ENCODE peak calls at places on chromosomes 5 and 9, in ten cellular contexts. R is cardiac fibroblast, P is foreskin fibroblast, V is lower leg skin, M is dorsolateral prefrontal cortex, H is body of pancreas, I is tibial nerve, Q is uterus, X is fibroblast of pulmonary artery, D is epithelial cell of esophagus. J is an unnamed sample.

GRCh38 chr9:35774907-35775635 is 16.3 kb upstream of the NPR2 start:
- DNase-seq in R (no peak), P (no peak), V (no peak), M (peak), H (no peak), I (no peak), Q (no peak), X (peak), D (no peak), J (no peak)

GRCh38 chr5:112186401-112186990 is 232.6 kb downstream of the EPB41L4A start:
- DNase-seq in R (peak), P (peak), V (no peak), M (no peak), H (no peak), I (no peak), Q (no peak), X (peak), D (peak), J (peak)

GRCh38 chr5:57431816-57432215 is 50.8 kb downstream of the ACTBL2 start:
- DNase-seq in R (no peak), P (no peak), V (no peak), M (no peak), H (no peak), I (no peak), Q (no peak), X (no peak), D (no peak), J (no peak)

GRCh38 chr5:76788362-76788761 is 30.5 kb upstream of the F2RL1 start:
- DNase-seq in R (no peak), P (no peak), V (no peak), M (no peak), H (peak), I (no peak), Q (no peak), X (no peak), D (no peak), J (no peak)

GRCh38 chr9:20863910-20864309 is 167.5 kb downstream of the HACD4 start:
- DNase-seq in R (no peak), P (no peak), V (no peak), M (no peak), H (no peak), I (no peak), Q (no peak), X (no peak), D (peak), J (no peak)

GRCh38 chr9:25519286-25519685 is 159.0 kb downstream of the TUSC1 start:
- DNase-seq in R (no peak), P (no peak), V (no peak), M (no peak), H (no peak), I (no peak), Q (no peak), X (no peak), D (peak), J (no peak)

GRCh38 chr9:87878930-87879603 is 3.6 kb upstream of the SPATA31E1 start:
- DNase-seq in R (peak), P (peak), V (no peak), M (no peak), H (no peak), I (no peak), Q (no peak), X (peak), D (peak), J (no peak)

GRCh38 chr9:128877852-128878251 is 3.9 kb downstream of the KYAT1 start:
- DNase-seq in R (no peak), P (no peak), V (no peak), M (no peak), H (no peak), I (no peak), Q (no peak), X (no peak), D (no peak), J (no peak)

GRCh38 chr9:3526903-3527652 is 1.3 kb upstream of the RFX3 start:
- DNase-seq in R (peak), P (no peak), V (peak), M (peak), H (peak), I (no peak), Q (peak), X (peak), D (peak), J (peak)

GRCh38 chr5:32279223-32279622 is 33.5 kb downstream of the MTMR12 start:
- DNase-seq in R (no peak), P (no peak), V (no peak), M (no peak), H (no peak), I (no peak), Q (no peak), X (no peak), D (no peak), J (no peak)

GRCh38 chr9:124040935-124041816 is 29.6 kb downstream of the LHX2 start:
- DNase-seq in R (peak), P (no peak), V (peak), M (no peak), H (peak), I (no peak), Q (no peak), X (no peak), D (no peak), J (peak)

DNA sequence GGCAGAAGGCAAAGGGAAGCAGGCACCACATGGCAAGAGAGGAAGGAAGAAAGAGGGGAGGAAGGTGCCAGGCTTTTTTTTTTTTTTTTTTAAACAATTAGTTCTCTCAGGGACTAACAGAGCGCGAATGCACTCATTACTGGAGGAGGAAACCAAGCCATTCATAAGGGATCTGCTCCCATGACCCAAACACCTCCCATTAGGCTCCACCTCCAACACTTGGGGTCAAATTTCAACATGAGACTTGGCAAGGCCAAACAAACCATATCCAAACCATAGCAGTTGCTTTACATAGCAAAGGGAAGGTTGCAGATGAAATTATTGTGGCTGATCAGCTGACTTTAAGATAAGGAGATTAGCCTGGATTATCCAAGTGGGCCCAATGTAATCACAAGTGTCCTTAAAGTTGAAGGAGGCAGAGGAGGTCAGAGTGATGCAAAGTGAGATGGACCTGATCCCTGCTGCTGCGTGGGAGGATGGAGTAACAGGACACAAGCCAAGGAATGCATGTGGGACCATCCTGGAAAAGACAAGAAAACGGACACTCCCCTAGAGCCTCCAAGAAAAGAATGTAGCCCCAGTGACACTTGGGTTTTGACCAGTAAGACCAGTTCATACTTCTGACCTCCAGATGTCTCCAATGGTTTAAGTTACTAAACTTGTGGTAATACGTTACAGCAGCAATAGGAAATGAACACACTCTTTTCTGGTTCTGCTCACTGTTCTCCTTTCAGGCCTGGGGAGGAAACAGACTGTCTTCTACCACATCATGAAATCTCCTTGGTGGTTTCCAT is 167.3 kb downstream of the GNAQ start:
- DNase-seq in R (peak), P (no peak), V (no peak), M (no peak), H (no peak), I (no peak), Q (no peak), X (peak), D (no peak), J (peak)
- H3K4me3 ChIP-seq in R (no peak), P (no peak), V (no peak), M (no peak), H (no peak), I (no peak), Q (no peak), X (no peak), D (no peak), J (no peak)

GRCh38 chr5:150400327-150401075 is 12.2 kb downstream of the CD74 start:
- DNase-seq in R (no peak), P (no peak), V (no peak), M (no peak), H (no peak), I (no peak), Q (no peak), X (no peak), D (no peak), J (peak)

GRCh38 chr5:150399158-150400019 is 13.3 kb downstream of the CD74 start:
- DNase-seq in R (no peak), P (no peak), V (no peak), M (no peak), H (no peak), I (no peak), Q (no peak), X (no peak), D (no peak), J (peak)

GRCh38 chr5:150397749-150398431 is 14.8 kb downstream of the CD74 start:
- DNase-seq in R (no peak), P (no peak), V (no peak), M (no peak), H (no peak), I (no peak), Q (no peak), X (no peak), D (no peak), J (no peak)

GRCh38 chr5:150400020-150400326 is 12.7 kb downstream of the CD74 start:
- DNase-seq in R (no peak), P (no peak), V (no peak), M (no peak), H (no peak), I (no peak), Q (no peak), X (no peak), D (no peak), J (peak)

GRCh38 chr5:150398432-150399157 is 14.1 kb downstream of the CD74 start:
- DNase-seq in R (no peak), P (no peak), V (no peak), M (no peak), H (no peak), I (no peak), Q (no peak), X (no peak), D (peak), J (peak)
- TF ChIP-seq CTCF in R (peak), P (no peak), V (no peak), M (no peak), H (no peak), I (peak), Q (no peak), X (peak), D (peak), J (peak)

GRCh38 chr5:128537306-128537998 is 593 bp downstream of the FBN2 start:
- DNase-seq in R (peak), P (peak), V (no peak), M (no peak), H (no peak), I (no peak), Q (peak), X (peak), D (peak), J (no peak)

GRCh38 chr5:128534729-128535128 is 3.3 kb downstream of the FBN2 start:
- DNase-seq in R (peak), P (peak), V (no peak), M (no peak), H (no peak), I (no peak), Q (no peak), X (peak), D (peak), J (no peak)

GRCh38 chr5:128536229-128536860 is 1.7 kb downstream of the FBN2 start:
- DNase-seq in R (peak), P (peak), V (no peak), M (no peak), H (no peak), I (no peak), Q (no peak), X (peak), D (no peak), J (no peak)

GRCh38 chr5:128536861-128537305 is 1.2 kb downstream of the FBN2 start:
- DNase-seq in R (peak), P (peak), V (no peak), M (no peak), H (no peak), I (no peak), Q (no peak), X (peak), D (peak), J (no peak)

GRCh38 chr5:128535225-128535624 is 2.8 kb downstream of the FBN2 start:
- DNase-seq in R (no peak), P (no peak), V (no peak), M (no peak), H (no peak), I (no peak), Q (no peak), X (no peak), D (no peak), J (no peak)
- H3K4me3 ChIP-seq in R (no peak), P (peak), V (no peak), M (no peak), H (no peak), I (no peak), Q (no peak), X (no peak), D (no peak), J (no peak)

GRCh38 chr9:113578279-113578865 is 114.8 kb downstream of the RGS3 start:
- DNase-seq in R (no peak), P (no peak), V (no peak), M (no peak), H (no peak), I (no peak), Q (no peak), X (no peak), D (peak), J (no peak)
- TF ChIP-seq CTCF in R (no peak), P (no peak), V (no peak), M (no peak), H (no peak), I (no peak), Q (no peak), X (no peak), D (no peak), J (no peak)

DNA sequence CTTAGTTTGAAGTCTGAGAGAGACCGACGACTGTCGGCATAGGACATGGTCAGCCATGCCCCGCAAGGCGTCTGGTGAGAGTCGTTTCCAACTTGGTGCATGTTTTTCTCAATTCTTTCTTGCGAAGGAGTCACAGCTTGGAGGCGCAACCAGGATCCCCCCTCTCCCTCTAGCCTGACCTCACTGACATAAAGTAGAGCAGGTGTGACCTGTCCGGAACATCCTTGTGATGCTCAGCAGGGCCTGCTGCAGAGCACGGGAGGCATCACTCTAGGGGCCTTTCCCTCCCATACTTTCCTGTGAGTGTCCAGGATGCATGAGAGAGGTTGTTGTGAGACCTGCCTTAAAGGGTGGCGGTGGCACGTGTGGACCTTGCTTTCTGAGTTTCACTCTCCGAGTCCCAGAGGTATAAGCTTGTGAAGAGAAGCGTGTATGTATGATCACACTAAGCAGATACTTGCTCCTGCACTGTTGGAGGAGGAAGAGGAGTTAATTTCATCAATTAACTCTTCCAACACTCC is 5.0 kb downstream of the TENT4A start:
- DNase-seq in R (no peak), P (no peak), V (no peak), M (no peak), H (no peak), I (no peak), Q (peak), X (no peak), D (no peak), J (no peak)
- H3K4me3 ChIP-seq in R (no peak), P (no peak), V (no peak), M (no peak), H (no peak), I (no peak), Q (no peak), X (no peak), D (no peak), J (no peak)

DNA sequence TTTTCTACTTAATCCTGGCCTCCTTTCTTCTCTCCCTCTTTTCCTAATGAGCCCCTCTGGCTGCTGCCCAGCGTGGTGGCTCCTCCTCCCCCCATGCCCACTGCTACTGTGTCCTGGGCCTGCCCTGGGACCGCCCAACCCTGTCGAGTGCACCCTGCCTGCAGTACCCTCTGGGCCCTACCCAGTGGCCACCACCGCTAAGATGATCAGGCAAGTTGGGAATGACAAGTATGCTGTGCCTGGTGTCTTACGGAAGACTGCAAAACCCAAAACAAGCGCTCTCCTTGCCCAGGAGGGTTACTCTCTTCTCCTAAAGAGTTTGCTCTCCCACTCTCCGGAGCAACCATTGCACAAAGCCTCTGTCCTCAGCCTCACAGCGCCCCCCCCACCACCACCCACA is 273.7 kb downstream of the SYK start:
- DNase-seq in R (no peak), P (no peak), V (no peak), M (no peak), H (no peak), I (no peak), Q (peak), X (no peak), D (no peak), J (no peak)
- TF ChIP-seq CTCF in R (no peak), P (no peak), V (no peak), M (no peak), H (no peak), I (no peak), Q (no peak), X (no peak), D (no peak), J (no peak)

GRCh38 chr9:94867842-94868312 is 141.4 kb downstream of the AOPEP start:
- DNase-seq in R (peak), P (peak), V (no peak), M (peak), H (no peak), I (no peak), Q (no peak), X (peak), D (peak), J (no peak)
- H3K4me3 ChIP-seq in R (no peak), P (no peak), V (no peak), M (peak), H (no peak), I (no peak), Q (no peak), X (no peak), D (no peak), J (no peak)

J was measured in GM12865.